ENCODE peak calls at places on chromosomes 13 and 19, in five cellular contexts. R, I, W, G and T are unnamed samples.

GRCh38 chr13:106210327-106210726 is 325.1 kb downstream of the EFNB2 start:
- DNase-seq in R (no peak), I (no peak), W (no peak), G (no peak), T (no peak)

GRCh38 chr19:2282862-2283237 is 875 bp upstream of the PEAK3 start:
- DNase-seq in R (no peak), I (no peak), W (no peak), G (no peak), T (no peak)

GRCh38 chr13:20824762-20825161 is 51.0 kb upstream of the EEF1AKMT1 start:
- DNase-seq in R (no peak), I (no peak), W (no peak), G (no peak), T (no peak)

GRCh38 chr19:54653181-54653809 is 9.5 kb upstream of the LILRB4 start:
- DNase-seq in R (no peak), I (no peak), W (peak), G (no peak), T (no peak)

GRCh38 chr19:2185734-2186070 is 22.0 kb downstream of the DOT1L start:
- DNase-seq in R (no peak), I (no peak), W (no peak), G (no peak), T (no peak)

GRCh38 chr19:43555185-43555770 is 20.0 kb downstream of the XRCC1 start:
- DNase-seq in R (peak), I (no peak), W (peak), G (peak), T (no peak)

GRCh38 chr13:73536865-73537264 is 478.1 kb downstream of the KLF5 start:
- DNase-seq in R (no peak), I (no peak), W (no peak), G (no peak), T (no peak)

GRCh38 chr13:22285867-22286632 is 615.2 kb downstream of the FGF9 start:
- DNase-seq in R (no peak), I (no peak), W (no peak), G (no peak), T (no peak)

GRCh38 chr19:18060472-18060871 is 26.3 kb downstream of the IL12RB1 start:
- DNase-seq in R (no peak), I (no peak), W (no peak), G (no peak), T (no peak)

GRCh38 chr13:113935081-113935511 is 38.8 kb downstream of the C13orf46 start:
- DNase-seq in R (no peak), I (no peak), W (no peak), G (no peak), T (no peak)

GRCh38 chr19:15123031-15123890 is 16.1 kb downstream of the SYDE1 start:
- DNase-seq in R (peak), I (no peak), W (no peak), G (no peak), T (no peak)

GRCh38 chr13:112254900-112255299 is 121.3 kb upstream of the SPACA7 start:
- DNase-seq in R (no peak), I (peak), W (no peak), G (no peak), T (no peak)

GRCh38 chr13:99425485-99426341 is 75.6 kb upstream of the TM9SF2 start:
- DNase-seq in R (no peak), I (no peak), W (no peak), G (peak), T (no peak)

GRCh38 chr13:23793711-23794110 is 95.5 kb downstream of the MIPEP start:
- DNase-seq in R (no peak), I (no peak), W (no peak), G (no peak), T (no peak)
- TF ChIP-seq POLR2AphosphoS5 in R (no peak), I (no peak), W (no peak), G (no peak), T (no peak)

GRCh38 chr19:41403181-41403970 is 5.8 kb downstream of the BCKDHA start:
- DNase-seq in R (no peak), I (no peak), W (no peak), G (no peak), T (no peak)
- TF ChIP-seq CTCF in R (no peak), I (no peak), W (no peak), G (no peak), T (no peak)

DNA sequence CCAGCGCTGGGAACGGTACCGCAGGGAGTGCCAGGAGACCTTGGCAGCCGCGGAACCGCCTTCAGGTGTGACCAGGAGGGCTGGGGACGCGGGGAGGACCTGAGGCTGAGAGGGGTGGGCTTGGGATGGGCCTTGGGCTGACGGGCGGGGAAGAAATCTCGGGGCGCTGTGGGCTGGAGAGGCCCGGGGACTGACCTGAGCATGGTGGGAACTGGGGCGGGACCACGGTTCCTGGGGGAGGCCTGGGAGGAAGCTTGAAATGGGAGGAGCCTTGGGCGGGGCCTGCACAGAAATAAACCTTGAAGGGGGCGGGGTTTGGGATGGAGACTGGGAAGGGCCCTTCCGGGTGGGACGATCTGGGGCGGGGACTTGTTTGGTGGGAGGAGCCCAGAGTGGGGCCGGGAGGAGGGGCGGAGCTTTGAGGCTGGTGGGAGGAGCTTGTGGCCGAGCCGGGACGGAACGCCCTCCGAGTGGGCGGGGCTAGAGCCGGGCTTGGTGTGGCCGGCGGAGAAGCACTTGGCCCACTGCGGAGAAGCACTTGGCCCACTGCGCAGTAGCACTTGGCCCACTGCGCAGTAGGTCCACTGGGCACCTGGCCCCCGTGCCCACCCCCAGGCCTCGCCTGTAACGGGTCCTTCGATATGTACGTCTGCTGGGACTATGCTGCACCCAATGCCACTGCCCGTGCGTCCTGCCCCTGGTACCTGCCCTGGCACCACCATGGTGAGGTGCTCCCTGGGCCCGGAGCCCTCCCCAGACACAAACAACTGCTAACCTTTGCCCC is 2.8 kb downstream of the GIPR start:
- DNase-seq in R (peak), I (no peak), W (no peak), G (peak), T (no peak)
- TF ChIP-seq POLR2AphosphoS5 in R (no peak), I (no peak), W (no peak), G (peak), T (no peak)

DNA sequence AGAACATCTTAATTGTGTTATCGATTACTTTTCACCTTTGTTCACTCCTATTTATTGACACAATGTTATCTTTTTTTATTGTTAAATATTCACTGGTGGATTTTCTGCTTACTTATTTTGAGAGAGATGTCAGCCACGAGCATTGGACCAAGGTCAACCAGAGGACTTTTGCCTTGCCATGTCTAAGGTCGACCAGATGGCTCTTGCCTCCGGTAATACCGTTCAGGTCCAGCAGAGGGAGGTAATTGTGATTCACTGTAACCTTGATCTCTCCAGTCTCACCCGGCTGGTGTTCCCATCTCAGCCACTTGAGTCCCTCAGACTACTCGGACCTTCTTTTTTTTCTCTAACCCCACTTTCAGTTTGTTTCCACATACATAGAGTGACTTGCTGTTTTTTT is 1438.1 kb downstream of the UQCRFS1 start:
- DNase-seq in R (no peak), I (no peak), W (no peak), G (no peak), T (no peak)
- TF ChIP-seq CTCF in R (no peak), I (no peak), W (peak), G (peak), T (no peak)

DNA sequence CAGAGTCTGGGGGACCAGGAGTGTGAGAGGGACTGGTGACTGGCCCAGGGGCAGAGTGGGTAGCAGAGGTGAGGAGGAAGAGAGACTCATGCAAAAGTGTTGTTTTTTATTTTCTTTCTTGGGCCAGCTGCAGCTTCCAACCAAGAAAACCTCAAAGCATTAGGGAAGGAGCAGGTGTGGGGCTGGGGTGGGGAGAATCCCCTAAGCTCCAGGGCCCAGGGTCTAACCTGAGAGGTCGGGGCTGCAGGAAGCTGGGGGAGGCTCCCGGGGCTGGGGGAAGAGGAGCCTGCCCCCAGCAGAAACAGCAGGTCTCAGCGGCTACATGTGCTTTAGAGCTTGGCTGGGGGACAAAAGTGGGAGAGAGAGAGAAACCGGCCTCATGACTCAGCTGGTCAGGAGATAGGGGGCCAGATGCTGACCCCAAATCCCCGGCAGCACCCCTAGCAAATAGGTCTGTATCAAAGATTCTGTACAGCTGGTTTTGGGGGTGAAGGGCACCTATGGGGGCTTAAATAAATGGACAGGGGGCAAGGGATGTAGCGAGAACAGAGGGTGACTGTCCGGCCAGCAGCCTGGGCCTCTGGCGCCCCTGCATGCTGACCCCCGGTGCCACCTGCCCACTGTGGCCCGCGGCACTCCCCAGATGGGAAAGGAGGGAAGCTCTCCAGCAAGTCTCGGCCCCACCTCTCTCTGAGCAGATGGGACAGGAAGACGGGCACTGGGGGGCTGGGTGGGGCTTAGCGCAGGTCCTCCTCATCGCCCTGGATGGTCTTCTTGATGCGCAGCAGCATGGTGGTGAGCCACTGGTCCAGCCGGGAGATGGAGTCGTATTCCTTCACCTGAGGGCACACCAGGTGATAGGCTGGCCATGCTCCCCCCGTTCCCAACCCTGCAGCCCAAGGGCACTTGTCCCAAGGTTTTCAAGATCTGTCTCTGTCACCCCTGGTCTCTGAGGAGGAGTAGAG is 3.8 kb upstream of the KPTN start:
- DNase-seq in R (no peak), I (no peak), W (no peak), G (no peak), T (no peak)
- TF ChIP-seq POLR2AphosphoS5 in R (no peak), I (no peak), W (no peak), G (no peak), T (no peak)

DNA sequence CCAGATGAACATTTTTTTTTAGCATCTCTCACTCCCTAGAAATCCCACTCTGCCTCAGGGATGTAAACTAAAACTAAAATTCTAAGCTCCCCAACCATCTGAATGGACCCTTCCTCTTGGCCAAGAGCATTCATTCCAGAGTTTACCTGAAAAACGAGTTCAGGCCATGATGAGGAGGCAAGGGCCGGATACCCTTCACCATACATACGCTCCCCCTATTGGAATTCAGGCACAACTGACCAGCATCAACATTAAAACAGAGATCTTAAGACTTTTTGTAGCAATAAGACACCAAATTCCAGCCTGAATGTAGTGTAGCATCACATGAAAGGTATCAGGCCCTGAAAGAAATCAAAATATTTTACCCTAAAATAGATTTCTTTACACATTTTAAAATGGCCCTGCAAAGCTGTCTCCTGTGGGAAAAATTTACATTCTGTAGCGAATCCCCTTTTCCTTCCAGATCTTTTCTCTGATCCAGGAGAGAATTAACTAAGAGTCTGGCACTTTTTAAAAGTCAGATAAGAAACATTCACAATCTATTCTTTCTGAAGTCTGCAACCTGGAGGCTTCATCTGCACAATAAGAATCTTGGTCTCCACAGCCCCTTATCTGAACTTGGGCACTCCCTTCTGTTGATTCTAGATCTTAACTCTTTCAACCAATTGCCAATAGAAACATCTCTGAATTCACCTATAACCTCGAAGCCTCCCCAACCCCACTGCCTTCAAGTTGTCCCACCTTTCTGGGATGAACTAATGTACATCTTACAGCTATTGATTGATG is 888.5 kb downstream of the UQCRFS1 start:
- DNase-seq in R (no peak), I (no peak), W (no peak), G (no peak), T (no peak)
- TF ChIP-seq CTCF in R (no peak), I (no peak), W (peak), G (no peak), T (no peak)

GRCh38 chr13:31629085-31629785 is 110.1 kb upstream of the RXFP2 start:
- DNase-seq in R (no peak), I (no peak), W (no peak), G (no peak), T (no peak)
- TF ChIP-seq POLR2AphosphoS5 in R (no peak), I (no peak), W (no peak), G (no peak), T (no peak)

GRCh38 chr19:50833802-50834167 is 411 bp upstream of the KLK15 start:
- DNase-seq in R (no peak), I (no peak), W (no peak), G (no peak), T (no peak)

GRCh38 chr19:50837300-50837699 is 3.9 kb upstream of the KLK15 start:
- DNase-seq in R (no peak), I (no peak), W (no peak), G (peak), T (no peak)

GRCh38 chr19:50835103-50835784 is 1.9 kb upstream of the KLK15 start:
- DNase-seq in R (no peak), I (no peak), W (no peak), G (peak), T (no peak)

GRCh38 chr19:50836543-50837195 is 3.3 kb upstream of the KLK15 start:
- DNase-seq in R (no peak), I (no peak), W (no peak), G (peak), T (no peak)

GRCh38 chr19:50835785-50836542 is 2.6 kb upstream of the KLK15 start:
- DNase-seq in R (peak), I (no peak), W (no peak), G (peak), T (no peak)
- TF ChIP-seq CTCF in R (no peak), I (no peak), W (no peak), G (no peak), T (no peak)